ENCODE peak calls at places on chromosomes 1 and 21, in five cellular contexts. K is COR-L47; B is HAP-1; J is CD8-positive, alpha-beta T cell; L is activated CD4-positive, alpha-beta T cell treated with anti-CD3 and anti-CD28 coated beads for 24 hours. Q is an unnamed sample.

GRCh38 chr21:28132713-28133112 is 860.0 kb downstream of the LTN1 start:
- DNase-seq in B (no peak), K (no peak), J (no peak), L (no peak), Q (no peak)

GRCh38 chr1:40373323-40374283 is at the start of gene SMAP2:
- DNase-seq in L (peak; percentile 95), K (peak; percentile 94), B (peak; percentile 98), J (peak; percentile 95), Q (peak; percentile 98)

GRCh38 chr1:177780096-177780700 is 189.7 kb downstream of the SEC16B start:
- DNase-seq in L (no peak), K (peak; percentile 60), J (no peak), B (peak; percentile 13), Q (peak; percentile 64)

GRCh38 chr1:98090351-98090750 is 169.5 kb upstream of the DPYD start:
- DNase-seq in L (no peak), J (no peak), K (no peak), B (no peak), Q (no peak)

GRCh38 chr1:30537279-30537678 is 186.1 kb downstream of the MATN1 start:
- DNase-seq in L (no peak), B (no peak), J (no peak), K (no peak), Q (no peak)

GRCh38 chr1:196136396-196136795 is 471.8 kb downstream of the KCNT2 start:
- DNase-seq in B (no peak), J (no peak), K (no peak), L (no peak), Q (no peak)

GRCh38 chr1:94542088-94542671 is 621 bp upstream of the F3 start:
- DNase-seq in L (no peak), K (no peak), J (no peak), B (no peak), Q (no peak)

GRCh38 chr1:11617314-11617713 is 36.9 kb downstream of the FBXO2 start:
- DNase-seq in K (peak; percentile 53), L (no peak), J (no peak), B (no peak), Q (no peak)

GRCh38 chr1:38476111-38476783 is 383.3 kb downstream of the RRAGC start:
- DNase-seq in B (no peak), K (no peak), J (no peak), L (no peak), Q (no peak)

GRCh38 chr1:155569988-155570592 is 7.5 kb upstream of the ASH1L start:
- DNase-seq in J (no peak), L (no peak), K (no peak), B (no peak), Q (no peak)

GRCh38 chr1:47824721-47825120 is 172.5 kb downstream of the TRABD2B start:
- DNase-seq in K (no peak), B (no peak), J (no peak), L (no peak), Q (no peak)

GRCh38 chr1:19529570-19530145 is 44.3 kb upstream of the CAPZB start:
- DNase-seq in J (no peak), K (no peak), B (no peak), L (no peak), Q (no peak)

GRCh38 chr1:31811605-31812004 is 4.2 kb downstream of the SPOCD1 start:
- DNase-seq in B (peak; percentile 58), L (no peak), K (peak; percentile 89), J (no peak), Q (peak; percentile 65)

GRCh38 chr1:229406798-229407197 is 27.1 kb downstream of the ACTA1 start:
- DNase-seq in J (no peak), L (no peak), B (no peak), K (no peak), Q (no peak)

GRCh38 chr1:206556047-206556747 is 48.9 kb downstream of the RASSF5 start:
- DNase-seq in J (peak; percentile 44), L (no peak), K (peak; percentile 10), B (no peak), Q (no peak)

GRCh38 chr1:240399381-240399780 is 212.6 kb downstream of the GREM2 start:
- DNase-seq in K (no peak), L (no peak), J (no peak), B (no peak), Q (peak; percentile 18)

GRCh38 chr1:107820797-107821196 is 144.2 kb downstream of the VAV3 start:
- DNase-seq in L (no peak), B (no peak), J (no peak), K (no peak), Q (no peak)

GRCh38 chr1:196433000-196433399 is 175.2 kb downstream of the KCNT2 start:
- DNase-seq in L (no peak), B (no peak), J (no peak), K (no peak), Q (no peak)

GRCh38 chr1:215835951-215836350 is 268.8 kb downstream of the KCTD3 start:
- DNase-seq in B (no peak), L (no peak), J (no peak), K (no peak), Q (no peak)

GRCh38 chr1:201985355-201985754 is 2.9 kb downstream of the RNPEP start:
- DNase-seq in J (no peak), L (no peak), K (no peak), B (no peak), Q (no peak)

GRCh38 chr1:47701741-47702515 is 264.1 kb downstream of the FOXD2 start:
- DNase-seq in K (no peak), L (no peak), J (no peak), B (no peak), Q (no peak)

GRCh38 chr1:30877205-30877912 is 31.2 kb downstream of the SDC3 start:
- DNase-seq in J (no peak), L (no peak), K (no peak), B (no peak), Q (no peak)

GRCh38 chr1:156490401-156491032 is 10.1 kb downstream of the MEF2D start:
- DNase-seq in L (no peak), J (no peak), K (no peak), B (no peak), Q (no peak)

GRCh38 chr1:204828352-204828850 is 42.3 kb upstream of the NFASC start:
- DNase-seq in J (peak; percentile 7), K (peak; percentile 88), L (peak; percentile 8), B (peak; percentile 80), Q (peak; percentile 88)